ENCODE peak calls at places on chromosomes 7 and 10, in four cellular contexts. U is OCI-LY7, D is PC-3, O is keratinocyte. H is an unnamed sample.

GRCh38 chr10:31090894-31091607 is 59.4 kb upstream of the ZNF438 start:
- DNase-seq in U (no peak), D (no peak), O (no peak), H (no peak)

GRCh38 chr10:62853710-62854109 is 37.5 kb upstream of the EGR2 start:
- DNase-seq in D (no peak), U (no peak), O (no peak), H (no peak)

GRCh38 chr7:12431886-12432285 is 28.2 kb upstream of the VWDE start:
- DNase-seq in U (no peak), O (no peak), D (peak; percentile 33), H (no peak)

GRCh38 chr7:140619101-140619615 is 21.5 kb downstream of the DENND2A start:
- DNase-seq in O (no peak), D (no peak), U (no peak), H (no peak)

GRCh38 chr7:47354831-47355541 is 226.9 kb downstream of the TNS3 start:
- DNase-seq in D (no peak), O (no peak), U (no peak), H (no peak)

GRCh38 chr10:103715430-103715829 is 139.9 kb downstream of the SH3PXD2A start:
- DNase-seq in O (no peak), D (peak; percentile 71), U (no peak), H (peak; percentile 34)

GRCh38 chr10:101441539-101442455 is 87.8 kb downstream of the BTRC start:
- DNase-seq in O (peak; percentile 30), D (peak; percentile 63), U (peak; percentile 68), H (peak; percentile 36)

GRCh38 chr10:6247041-6247712 is 44.4 kb downstream of the PFKFB3 start:
- DNase-seq in D (no peak), O (no peak), U (no peak), H (no peak)

GRCh38 chr10:110399163-110400094 is 94.7 kb upstream of the SMNDC1 start:
- DNase-seq in O (peak; percentile 88), U (no peak), D (peak; percentile 96), H (peak; percentile 98)

GRCh38 chr7:71695189-71695588 is 563.2 kb downstream of the GALNT17 start:
- DNase-seq in D (no peak), U (no peak), O (no peak), H (no peak)

GRCh38 chr7:79063019-79063698 is 390.3 kb downstream of the MAGI2 start:
- DNase-seq in O (no peak), U (no peak), D (no peak), H (no peak)

GRCh38 chr7:20831976-20832375 is 45.3 kb upstream of the SP8 start:
- DNase-seq in D (no peak), U (no peak), O (no peak), H (no peak)

GRCh38 chr7:20831451-20831850 is 44.8 kb upstream of the SP8 start:
- DNase-seq in D (no peak), U (no peak), O (no peak), H (no peak)

GRCh38 chr7:20839196-20839735 is 52.6 kb upstream of the SP8 start:
- DNase-seq in D (peak; percentile 41), O (no peak), U (no peak), H (no peak)

GRCh38 chr7:20834656-20835055 is 48.0 kb upstream of the SP8 start:
- DNase-seq in D (peak; percentile 15), O (no peak), U (no peak), H (no peak)

DNA sequence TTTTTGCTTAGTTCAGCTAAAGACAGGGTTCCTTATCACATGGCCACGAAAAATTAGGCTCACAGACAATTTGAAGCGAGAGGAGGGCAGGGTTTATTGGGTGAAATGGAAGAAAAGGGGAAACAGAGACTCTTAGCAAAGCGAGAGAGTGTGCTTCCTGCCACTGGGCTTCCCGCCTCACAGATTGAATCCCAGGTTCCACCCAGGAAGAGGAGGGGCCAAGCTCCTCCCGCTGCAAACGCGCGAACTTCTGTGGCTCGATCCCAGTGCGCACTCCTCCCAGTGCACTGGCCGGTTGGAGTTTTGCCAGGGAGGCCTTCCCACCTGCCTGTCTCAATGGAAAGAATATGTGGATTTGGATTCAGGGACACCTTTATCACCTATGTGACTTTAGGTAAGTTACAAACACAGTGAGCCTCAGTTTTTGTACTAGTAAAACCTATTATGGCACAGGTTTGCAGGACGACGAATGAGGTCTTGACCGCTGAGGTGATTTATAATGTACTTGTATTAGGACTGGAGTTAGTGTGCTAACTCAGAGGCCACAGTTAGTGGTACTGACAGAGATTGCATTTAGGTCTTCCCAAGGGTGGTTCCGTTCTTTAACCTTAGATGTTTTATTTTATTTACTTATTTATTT is 48.5 kb upstream of the SP8 start:
- DNase-seq in D (no peak), U (no peak), O (no peak), H (no peak)
- H3K4me3 ChIP-seq in D (no peak overlapping the region), U (no peak overlapping the region), O (no peak overlapping the region), H (no peak overlapping the region)

GRCh38 chr7:33604015-33604414 is 301.3 kb upstream of the BMPER start:
- DNase-seq in U (no peak), O (no peak), D (no peak), H (no peak)
- H3K4me2 ChIP-seq in U (no peak overlapping the region), O (no peak overlapping the region), D (no peak overlapping the region), H (no peak overlapping the region)

DNA sequence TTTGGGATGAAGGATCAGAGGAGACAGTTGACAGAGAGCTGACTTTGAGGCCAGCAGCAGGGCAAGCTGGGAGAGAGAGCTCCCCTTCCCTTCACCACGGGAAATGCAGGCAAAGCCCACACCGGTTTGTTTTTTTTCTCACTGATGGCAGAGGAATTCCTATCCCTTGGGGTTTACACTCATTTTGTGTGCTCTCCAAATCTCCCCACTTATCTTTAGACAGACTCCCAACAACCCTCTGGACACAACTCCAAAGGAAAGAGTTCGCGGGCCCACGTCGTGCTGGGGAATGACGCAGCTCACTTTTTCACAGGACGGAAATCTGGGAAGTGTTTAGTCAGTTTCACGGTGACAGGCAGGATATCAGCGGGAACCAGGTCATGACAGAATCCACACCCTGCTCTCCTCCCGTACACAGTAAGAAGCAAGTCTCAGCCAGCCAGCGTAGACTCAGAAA is 68.3 kb upstream of the FAM171A1 start:
- DNase-seq in U (no peak), O (no peak), D (no peak), H (no peak)
- H3K4me3 ChIP-seq in U (no peak overlapping the region), O (peak overlapping the region; percentile 57), D (no peak overlapping the region), H (no peak overlapping the region)

GRCh38 chr10:58050575-58050974 is 217.1 kb downstream of the IPMK start:
- DNase-seq in D (no peak), U (no peak), O (no peak), H (no peak)
- H3K4me2 ChIP-seq in D (no peak overlapping the region), U (no peak overlapping the region), O (no peak overlapping the region), H (no peak overlapping the region)

GRCh38 chr10:29659770-29660097 is 25.0 kb upstream of the SVIL start:
- DNase-seq in D (no peak), U (no peak), O (no peak), H (no peak)
- H3K4me3 ChIP-seq in D (peak overlapping the region; percentile 30), U (no peak overlapping the region), O (no peak overlapping the region), H (no peak overlapping the region)

GRCh38 chr10:50992972-50993766 is 81.1 kb upstream of the PRKG1 start:
- DNase-seq in D (peak; percentile 17), O (no peak), U (no peak), H (no peak)
- H3K4me2 ChIP-seq in D (peak overlapping the region; percentile 5), O (peak overlapping the region; percentile 50), U (no peak overlapping the region), H (peak overlapping the region; percentile 18)

GRCh38 chr7:4960363-4960762 is 1.4 kb upstream of the MMD2 start:
- DNase-seq in U (no peak), D (no peak), O (no peak), H (no peak)

GRCh38 chr7:4957847-4958476 is 1.0 kb downstream of the MMD2 start:
- DNase-seq in U (no peak), D (no peak), O (no peak), H (no peak)

GRCh38 chr7:4959356-4959755 is 369 bp upstream of the MMD2 start:
- DNase-seq in U (no peak), O (no peak), D (no peak), H (no peak)

GRCh38 chr7:4959881-4960280 is 894 bp upstream of the MMD2 start:
- DNase-seq in O (no peak), U (no peak), D (no peak), H (no peak)

DNA sequence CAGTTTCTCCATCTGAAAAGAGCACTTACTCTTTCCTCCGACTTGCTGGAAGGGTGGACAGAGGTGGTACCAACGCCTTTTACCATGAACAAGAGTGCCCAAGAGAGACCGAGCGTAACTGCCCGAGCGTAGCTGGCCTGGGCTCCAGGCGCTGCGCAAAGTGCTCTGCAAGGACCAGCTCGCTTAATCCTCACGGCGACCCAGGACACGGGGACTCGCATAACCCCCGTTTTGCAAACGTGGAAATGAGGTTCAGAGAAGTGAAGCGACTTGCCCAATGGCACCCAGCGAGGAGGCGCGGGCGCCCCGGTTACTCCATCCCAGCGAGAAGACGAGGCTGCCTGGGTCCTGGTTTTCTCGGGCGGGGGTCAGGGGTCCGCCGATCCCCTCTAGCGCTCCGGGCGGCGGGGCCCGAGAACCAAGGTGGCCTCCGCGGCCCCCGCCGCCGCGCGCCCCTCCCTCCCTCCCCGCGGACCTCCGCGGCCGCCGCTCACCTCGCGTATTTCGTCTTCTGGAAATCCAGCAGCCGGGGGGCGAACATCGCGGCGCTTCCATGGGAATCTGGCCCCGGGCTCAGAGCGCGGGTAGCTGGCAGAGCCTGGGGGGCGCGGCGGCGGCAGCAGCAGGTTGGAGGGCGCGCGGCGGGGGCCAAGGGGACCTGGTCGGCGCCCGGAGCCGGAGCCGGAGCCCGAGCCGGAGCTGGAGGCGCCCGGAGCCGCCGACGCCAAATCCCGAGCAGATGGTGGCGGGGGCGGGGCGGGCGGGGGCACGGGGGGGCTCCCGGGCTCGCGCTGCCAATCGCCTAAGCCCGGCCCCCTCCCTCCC is at the start of gene MMD2:
- DNase-seq in O (no peak), U (no peak), D (no peak), H (no peak)
- H3K4me3 ChIP-seq in O (no peak within 1 kb of the TSS), U (no peak within 1 kb of the TSS), D (no peak within 1 kb of the TSS), H (no peak within 1 kb of the TSS)

GRCh38 chr7:92826258-92827004 is 9.9 kb downstream of the CDK6 start:
- DNase-seq in D (no peak), O (no peak), U (no peak), H (no peak)
- H3K4me2 ChIP-seq in D (no peak overlapping the region), O (no peak overlapping the region), U (no peak overlapping the region), H (no peak overlapping the region)

DNA sequence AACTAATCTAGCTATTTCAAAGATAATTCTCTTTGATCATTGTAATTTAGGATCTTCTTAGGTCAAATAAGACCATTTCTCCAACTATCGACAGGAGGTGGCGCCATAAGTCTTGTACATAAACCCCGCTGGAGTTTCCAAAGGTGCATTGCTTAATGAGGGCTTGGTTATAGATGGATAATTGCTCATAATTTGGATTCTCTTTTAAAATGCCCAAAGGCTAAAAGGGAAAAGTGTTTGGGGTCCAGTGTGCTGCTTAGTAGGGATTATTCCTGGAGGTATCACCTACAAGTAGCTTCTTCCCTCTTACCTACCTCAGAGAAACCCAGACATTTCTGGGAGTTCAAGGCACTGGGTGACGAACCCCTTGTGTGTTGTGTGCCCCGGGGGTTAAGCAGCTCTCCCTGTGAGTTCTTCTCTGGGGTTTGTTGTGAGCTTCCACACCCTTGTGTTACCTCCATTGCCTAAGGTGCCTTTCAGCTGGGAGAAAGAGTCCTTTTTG is 75.2 kb downstream of the PAXIP1 start:
- DNase-seq in U (peak; percentile 91), O (peak; percentile 78), D (peak; percentile 83), H (peak; percentile 79)
- H3K4me3 ChIP-seq in U (peak overlapping the region; percentile 76), O (peak overlapping the region; percentile 89), D (peak overlapping the region; percentile 76), H (peak overlapping the region; percentile 63)